ENCODE peak calls at places on chromosome 20, in five cellular contexts. O, W, J, Y and N are unnamed samples.

GRCh38 chr20:5039255-5039657 is 37.9 kb upstream of the SLC23A2 start:
- DNase-seq in O (peak; percentile 16), Y (no peak), W (no peak), J (no peak), N (no peak)

GRCh38 chr20:34112600-34113061 is 588 bp upstream of the EIF2S2 start:
- DNase-seq in J (no peak), W (peak; percentile 25), O (no peak), Y (peak; percentile 20), N (no peak)

GRCh38 chr20:58870293-58871014 is 17.9 kb downstream of the GNAS start:
- DNase-seq in Y (peak; percentile 58), J (peak; percentile 56), O (peak; percentile 46), W (peak; percentile 78), N (no peak)

GRCh38 chr20:62980970-62981369 is 25.8 kb downstream of the BHLHE23 start:
- DNase-seq in O (no peak), J (peak; percentile 55), W (peak; percentile 59), Y (peak; percentile 65), N (peak; percentile 63)

GRCh38 chr20:46111028-46111835 is 6.9 kb upstream of the CD40 start:
- DNase-seq in Y (no peak), W (no peak), O (peak; percentile 62), J (no peak), N (no peak)

GRCh38 chr20:4724459-4725262 is 3.0 kb downstream of the PRND start:
- DNase-seq in W (no peak), J (no peak), O (no peak), Y (no peak), N (no peak)

GRCh38 chr20:2114106-2114505 is 12.5 kb downstream of the STK35 start:
- DNase-seq in J (no peak), O (no peak), W (no peak), Y (no peak), N (no peak)

GRCh38 chr20:32359633-32360332 is 1.7 kb downstream of the ASXL1 start:
- DNase-seq in W (no peak), Y (peak; percentile 22), J (no peak), O (no peak), N (no peak)

GRCh38 chr20:9969626-9970025 is 65.2 kb upstream of the ANKEF1 start:
- DNase-seq in Y (no peak), W (no peak), J (no peak), O (no peak), N (no peak)

GRCh38 chr20:61936701-61937131 is 129.0 kb downstream of the TAF4 start:
- DNase-seq in Y (no peak), O (no peak), W (no peak), J (no peak), N (peak; percentile 37)

GRCh38 chr20:35093245-35093884 is 758 bp upstream of the TRPC4AP start:
- DNase-seq in O (no peak), Y (no peak), W (no peak), J (no peak), N (no peak)

GRCh38 chr20:57612436-57612835 is 7.8 kb downstream of the ZBP1 start:
- DNase-seq in Y (no peak), J (no peak), O (no peak), W (no peak), N (no peak)

GRCh38 chr20:47354710-47355488 is 1.6 kb downstream of the ZMYND8 start:
- DNase-seq in J (no peak), Y (no peak), O (no peak), W (no peak), N (no peak)

GRCh38 chr20:49478754-49479689 is 3.4 kb downstream of the KCNB1 start:
- DNase-seq in J (no peak), W (no peak), O (no peak), Y (no peak), N (no peak)

GRCh38 chr20:38321959-38322598 is 18.1 kb downstream of the BPI start:
- DNase-seq in O (no peak), J (peak; percentile 13), Y (peak; percentile 45), W (peak; percentile 52), N (no peak)

GRCh38 chr20:60600036-60600435 is 641.8 kb downstream of the CDH26 start:
- DNase-seq in W (no peak), Y (no peak), J (no peak), O (no peak), N (no peak)

GRCh38 chr20:58634818-58635665 is 16.0 kb upstream of the STX16 start:
- DNase-seq in O (no peak), J (no peak), Y (no peak), W (no peak), N (no peak)

GRCh38 chr20:14622796-14623195 is 285.4 kb upstream of the FLRT3 start:
- DNase-seq in Y (no peak), O (no peak), W (no peak), J (no peak), N (no peak)

GRCh38 chr20:8476023-8476422 is 344.0 kb downstream of the PLCB1 start:
- DNase-seq in W (no peak), J (no peak), Y (no peak), O (no peak), N (no peak)

GRCh38 chr20:3229158-3229557 is 9.8 kb downstream of the SLC4A11 start:
- DNase-seq in O (no peak), Y (no peak), W (no peak), J (no peak), N (no peak)

GRCh38 chr20:23419995-23420901 is 1.0 kb downstream of the NAPB start:
- DNase-seq in O (peak; percentile 57), J (peak; percentile 25), W (no peak), Y (peak; percentile 81), N (peak; percentile 20)

GRCh38 chr20:25011831-25012241 is 19.3 kb upstream of the APMAP start:
- DNase-seq in Y (no peak), W (no peak), O (no peak), J (no peak), N (no peak)

GRCh38 chr20:20452254-20452676 is 84.4 kb downstream of the INSM1 start:
- DNase-seq in W (peak; percentile 69), Y (no peak), J (peak; percentile 79), O (peak; percentile 85), N (no peak)

GRCh38 chr20:41395669-41396664 is 29.3 kb upstream of the EMILIN3 start:
- DNase-seq in W (no peak), Y (no peak), J (no peak), O (no peak), N (no peak)

GRCh38 chr20:43838703-43839060 is 76.0 kb upstream of the TOX2 start:
- DNase-seq in Y (no peak), O (no peak), J (no peak), W (no peak), N (no peak)

GRCh38 chr20:35257175-35257909 is 20.6 kb downstream of the MMP24OS start:
- DNase-seq in Y (no peak), J (no peak), W (no peak), O (no peak), N (no peak)

GRCh38 chr20:24953621-24954133 is 4.6 kb downstream of the CST7 start:
- DNase-seq in J (no peak), O (no peak), W (no peak), Y (no peak), N (no peak)